ENCODE peak calls at places on chromosomes 1 and 21, in eight cellular contexts. R is WTC11; Y is mesenteric fat pad; U is activated effector memory CD4-positive, alpha-beta T cell treated with Interleukin-2 at 50 U/mL for 16 hours; Q is endodermal cell; A is BJ; G is mesendoderm; I is T1000. S is an unnamed sample.

GRCh38 chr1:95042286-95042685 is 30.5 kb downstream of the ALG14 start:
- DNase-seq in R (no peak), Y (no peak), U (no peak), Q (no peak), A (no peak), G (peak), I (no peak), S (no peak)

GRCh38 chr1:182671779-182672486 is 12.5 kb downstream of the RGS8 start:
- DNase-seq in R (no peak), Y (no peak), U (no peak), Q (peak), A (no peak), G (peak), I (no peak), S (no peak)

GRCh38 chr21:39386194-39386593 is 37.3 kb upstream of the HMGN1 start:
- DNase-seq in R (no peak), Y (no peak), U (no peak), Q (no peak), A (no peak), G (no peak), I (no peak), S (no peak)

GRCh38 chr1:171595324-171595723 is 26.7 kb upstream of the MYOCOS start:
- DNase-seq in R (no peak), Y (no peak), U (no peak), Q (no peak), A (no peak), G (no peak), I (no peak), S (no peak)

GRCh38 chr1:24203404-24203803 is 16.3 kb upstream of the IFNLR1 start:
- DNase-seq in R (no peak), Y (no peak), U (no peak), Q (no peak), A (no peak), G (no peak), I (no peak), S (no peak)

GRCh38 chr1:230137328-230137815 is 70.3 kb downstream of the GALNT2 start:
- DNase-seq in R (no peak), Y (no peak), U (no peak), Q (no peak), A (no peak), G (no peak), I (no peak), S (no peak)

GRCh38 chr1:60290393-60290792 is 216.8 kb upstream of the C1orf87 start:
- DNase-seq in R (no peak), Y (no peak), U (no peak), Q (no peak), A (no peak), G (no peak), I (no peak), S (no peak)

GRCh38 chr1:156657161-156657970 is 15.4 kb downstream of the BCAN start:
- DNase-seq in R (peak), Y (peak), U (peak), Q (peak), A (no peak), G (peak), I (peak), S (no peak)

GRCh38 chr1:43563779-43564616 is 33.3 kb downstream of the PTPRF start:
- DNase-seq in R (no peak), Y (no peak), U (no peak), Q (no peak), A (no peak), G (no peak), I (no peak), S (no peak)